ENCODE peak calls at places on chromosomes 4 and X, in four cellular contexts. One of them, this sample, is unnamed.

GRCh38 chr4:2250003-2250763 is 8.3 kb upstream of the HAUS3 start:
- DNase-seq in activated naive CD8-positive, alpha-beta T cell treated with anti-CD3 and anti-CD28 coated beads, Interleukin-2, amount 50 U/mL, for 24 hours: no peak
- DNase-seq in AG09309: no peak
- DNase-seq in GM23248: no peak
- DNase-seq in this sample: no peak

GRCh38 chrX:39477438-39478120 is 620.2 kb downstream of the BCOR start:
- DNase-seq in AG09309: no peak
- DNase-seq in activated naive CD8-positive, alpha-beta T cell treated with anti-CD3 and anti-CD28 coated beads, Interleukin-2, amount 50 U/mL, for 24 hours: peak
- DNase-seq in GM23248: no peak
- DNase-seq in this sample: no peak

GRCh38 chr4:15233626-15234025 is 194.2 kb upstream of the C1QTNF7 start:
- DNase-seq in activated naive CD8-positive, alpha-beta T cell treated with anti-CD3 and anti-CD28 coated beads, Interleukin-2, amount 50 U/mL, for 24 hours: peak
- DNase-seq in GM23248: no peak
- DNase-seq in AG09309: no peak
- DNase-seq in this sample: no peak

GRCh38 chrX:9285342-9285771 is 179.5 kb upstream of the TBL1X start:
- DNase-seq in activated naive CD8-positive, alpha-beta T cell treated with anti-CD3 and anti-CD28 coated beads, Interleukin-2, amount 50 U/mL, for 24 hours: peak
- DNase-seq in GM23248: no peak
- DNase-seq in AG09309: no peak
- DNase-seq in this sample: no peak

GRCh38 chrX:109709129-109709631 is 23.9 kb downstream of the ACSL4 start:
- DNase-seq in activated naive CD8-positive, alpha-beta T cell treated with anti-CD3 and anti-CD28 coated beads, Interleukin-2, amount 50 U/mL, for 24 hours: no peak
- DNase-seq in GM23248: peak
- DNase-seq in AG09309: no peak
- DNase-seq in this sample: no peak

GRCh38 chrX:140141444-140142029 is 176.2 kb upstream of the CXorf66 start:
- DNase-seq in GM23248: peak
- DNase-seq in activated naive CD8-positive, alpha-beta T cell treated with anti-CD3 and anti-CD28 coated beads, Interleukin-2, amount 50 U/mL, for 24 hours: peak
- DNase-seq in AG09309: no peak
- DNase-seq in this sample: no peak

GRCh38 chrX:15405846-15406245 is 21.6 kb upstream of the VEGFD start:
- DNase-seq in AG09309: no peak
- DNase-seq in activated naive CD8-positive, alpha-beta T cell treated with anti-CD3 and anti-CD28 coated beads, Interleukin-2, amount 50 U/mL, for 24 hours: no peak
- DNase-seq in GM23248: peak
- DNase-seq in this sample: no peak

GRCh38 chrX:84199688-84200087 is 11.7 kb upstream of the RPS6KA6 start:
- DNase-seq in AG09309: no peak
- DNase-seq in activated naive CD8-positive, alpha-beta T cell treated with anti-CD3 and anti-CD28 coated beads, Interleukin-2, amount 50 U/mL, for 24 hours: no peak
- DNase-seq in GM23248: no peak
- DNase-seq in this sample: no peak

GRCh38 chrX:123993326-123993725 is 31.8 kb downstream of the STAG2 start:
- DNase-seq in activated naive CD8-positive, alpha-beta T cell treated with anti-CD3 and anti-CD28 coated beads, Interleukin-2, amount 50 U/mL, for 24 hours: no peak
- DNase-seq in GM23248: peak
- DNase-seq in AG09309: peak
- DNase-seq in this sample: no peak

GRCh38 chrX:40174594-40175415 is 77.0 kb upstream of the BCOR start:
- DNase-seq in GM23248: peak
- DNase-seq in activated naive CD8-positive, alpha-beta T cell treated with anti-CD3 and anti-CD28 coated beads, Interleukin-2, amount 50 U/mL, for 24 hours: peak
- DNase-seq in AG09309: no peak
- DNase-seq in this sample: no peak

GRCh38 chrX:18557879-18558278 is 114.0 kb downstream of the RS1 start:
- DNase-seq in AG09309: no peak
- DNase-seq in activated naive CD8-positive, alpha-beta T cell treated with anti-CD3 and anti-CD28 coated beads, Interleukin-2, amount 50 U/mL, for 24 hours: no peak
- DNase-seq in GM23248: no peak
- DNase-seq in this sample: no peak

GRCh38 chr4:10965196-10965595 is 280.6 kb upstream of the CLNK start:
- DNase-seq in AG09309: no peak
- DNase-seq in activated naive CD8-positive, alpha-beta T cell treated with anti-CD3 and anti-CD28 coated beads, Interleukin-2, amount 50 U/mL, for 24 hours: no peak
- DNase-seq in GM23248: no peak
- DNase-seq in this sample: no peak

GRCh38 chr4:27016551-27016950 is 155.9 kb downstream of the STIM2 start:
- DNase-seq in activated naive CD8-positive, alpha-beta T cell treated with anti-CD3 and anti-CD28 coated beads, Interleukin-2, amount 50 U/mL, for 24 hours: no peak
- DNase-seq in GM23248: peak
- DNase-seq in AG09309: no peak
- DNase-seq in this sample: no peak

GRCh38 chr4:7422898-7423180 is 11.9 kb downstream of the PSAPL1 start:
- DNase-seq in GM23248: no peak
- DNase-seq in AG09309: no peak
- DNase-seq in activated naive CD8-positive, alpha-beta T cell treated with anti-CD3 and anti-CD28 coated beads, Interleukin-2, amount 50 U/mL, for 24 hours: no peak
- DNase-seq in this sample: no peak